ENCODE peak calls at places on chromosomes 12 and 14, in nine cellular contexts. T, I, V, U, Y, N, Z, P and R are unnamed samples.

GRCh38 chr12:44077293-44077692 is 241.4 kb downstream of the TMEM117 start:
- DNase-seq in T (no peak), I (no peak), V (no peak), U (no peak), Y (no peak), N (no peak), Z (no peak), P (no peak), R (no peak)

GRCh38 chr12:109830267-109830666 is 2.9 kb downstream of the TRPV4 start:
- DNase-seq in T (no peak), I (no peak), V (no peak), U (no peak), Y (no peak), N (no peak), Z (no peak), P (no peak), R (no peak)

GRCh38 chr14:94028450-94028826 is 2.3 kb downstream of the OTUB2 start:
- DNase-seq in T (no peak), I (no peak), V (no peak), U (no peak), Y (no peak), N (no peak), Z (peak), P (no peak), R (no peak)

GRCh38 chr12:54608786-54609185 is 20.3 kb upstream of the PPP1R1A start:
- DNase-seq in T (no peak), I (no peak), V (no peak), U (no peak), Y (no peak), N (no peak), Z (no peak), P (no peak), R (no peak)

GRCh38 chr14:71532349-71532748 is 399.9 kb upstream of the RGS6 start:
- DNase-seq in T (no peak), I (no peak), V (no peak), U (peak), Y (no peak), N (peak), Z (no peak), P (peak), R (no peak)

GRCh38 chr12:107591095-107591375 is 94.6 kb upstream of the PWP1 start:
- DNase-seq in T (no peak), I (no peak), V (no peak), U (no peak), Y (no peak), N (no peak), Z (no peak), P (no peak), R (no peak)

GRCh38 chr12:27952510-27952909 is 20.0 kb downstream of the PTHLH start:
- DNase-seq in T (no peak), I (no peak), V (no peak), U (no peak), Y (no peak), N (no peak), Z (no peak), P (no peak), R (no peak)

GRCh38 chr12:52186135-52186840 is 5.5 kb downstream of the KRT80 start:
- DNase-seq in T (no peak), I (no peak), V (no peak), U (peak), Y (no peak), N (no peak), Z (no peak), P (peak), R (no peak)

GRCh38 chr12:96258451-96258933 is 64.3 kb downstream of the ELK3 start:
- DNase-seq in T (no peak), I (peak), V (no peak), U (peak), Y (no peak), N (peak), Z (no peak), P (no peak), R (no peak)

GRCh38 chr14:56004807-56005579 is 113.2 kb upstream of the PELI2 start:
- DNase-seq in T (no peak), I (no peak), V (no peak), U (peak), Y (no peak), N (peak), Z (no peak), P (peak), R (no peak)

GRCh38 chr14:83207550-83207949 is 1673.9 kb upstream of the SEL1L start:
- DNase-seq in T (no peak), I (no peak), V (no peak), U (no peak), Y (no peak), N (no peak), Z (no peak), P (no peak), R (no peak)

GRCh38 chr12:29264424-29264823 is 115.3 kb downstream of the FAR2 start:
- DNase-seq in T (no peak), I (no peak), V (no peak), U (no peak), Y (no peak), N (no peak), Z (no peak), P (no peak), R (no peak)

GRCh38 chr12:16606201-16606849 is 363 bp upstream of the LMO3 start:
- DNase-seq in T (peak), I (no peak), V (no peak), U (no peak), Y (no peak), N (no peak), Z (no peak), P (peak), R (peak)

GRCh38 chr12:38850463-38850862 is 54.9 kb downstream of the CPNE8 start:
- DNase-seq in T (no peak), I (no peak), V (no peak), U (no peak), Y (no peak), N (no peak), Z (no peak), P (no peak), R (no peak)

GRCh38 chr12:103800252-103800771 is 40.7 kb downstream of the NT5DC3 start:
- DNase-seq in T (no peak), I (peak), V (peak), U (no peak), Y (no peak), N (no peak), Z (no peak), P (no peak), R (no peak)

GRCh38 chr14:34501997-34502396 is 37.5 kb downstream of the EAPP start:
- DNase-seq in T (no peak), I (no peak), V (no peak), U (no peak), Y (no peak), N (no peak), Z (no peak), P (no peak), R (no peak)

GRCh38 chr12:130018614-130019013 is 114.8 kb upstream of the TMEM132D start:
- DNase-seq in T (no peak), I (no peak), V (no peak), U (no peak), Y (no peak), N (no peak), Z (no peak), P (no peak), R (no peak)

GRCh38 chr14:74974364-74975058 is 19.1 kb upstream of the PGF start:
- DNase-seq in T (no peak), I (peak), V (no peak), U (no peak), Y (no peak), N (no peak), Z (no peak), P (no peak), R (no peak)

GRCh38 chr12:54421175-54421872 is 2.3 kb upstream of the ITGA5 start:
- DNase-seq in T (no peak), I (peak), V (peak), U (no peak), Y (no peak), N (no peak), Z (no peak), P (peak), R (no peak)

GRCh38 chr12:49327368-49327767 is 4.3 kb downstream of the TROAP start:
- DNase-seq in T (no peak), I (no peak), V (no peak), U (no peak), Y (no peak), N (no peak), Z (no peak), P (no peak), R (no peak)

GRCh38 chr12:70449074-70449757 is 83.1 kb downstream of the KCNMB4 start:
- DNase-seq in T (no peak), I (no peak), V (no peak), U (no peak), Y (no peak), N (no peak), Z (no peak), P (no peak), R (no peak)

GRCh38 chr12:96427269-96427729 is 27.1 kb upstream of the CDK17 start:
- DNase-seq in T (no peak), I (peak), V (peak), U (peak), Y (no peak), N (peak), Z (peak), P (peak), R (no peak)

GRCh38 chr14:103329421-103330347 is 4.4 kb upstream of the EIF5 start:
- DNase-seq in T (no peak), I (no peak), V (no peak), U (no peak), Y (no peak), N (no peak), Z (no peak), P (no peak), R (no peak)

GRCh38 chr12:31589896-31590729 is 823 bp downstream of the DENND5B start:
- DNase-seq in T (peak), I (peak), V (peak), U (no peak), Y (no peak), N (no peak), Z (no peak), P (peak), R (peak)

GRCh38 chr12:126667340-126667739 is 1599.6 kb upstream of the TMEM132C start:
- DNase-seq in T (no peak), I (no peak), V (no peak), U (no peak), Y (no peak), N (peak), Z (no peak), P (peak), R (no peak)

GRCh38 chr14:69887740-69888657 is 8.8 kb downstream of the SMOC1 start:
- DNase-seq in T (no peak), I (no peak), V (no peak), U (no peak), Y (no peak), N (no peak), Z (no peak), P (no peak), R (no peak)

GRCh38 chr12:56038022-56038665 is 3.6 kb upstream of the RPS26 start:
- DNase-seq in T (no peak), I (no peak), V (no peak), U (no peak), Y (no peak), N (no peak), Z (no peak), P (no peak), R (no peak)
- TF ChIP-seq CTCF in T (no peak), I (no peak), V (no peak), U (no peak), Y (no peak), N (no peak), Z (no peak), P (no peak), R (no peak)

DNA sequence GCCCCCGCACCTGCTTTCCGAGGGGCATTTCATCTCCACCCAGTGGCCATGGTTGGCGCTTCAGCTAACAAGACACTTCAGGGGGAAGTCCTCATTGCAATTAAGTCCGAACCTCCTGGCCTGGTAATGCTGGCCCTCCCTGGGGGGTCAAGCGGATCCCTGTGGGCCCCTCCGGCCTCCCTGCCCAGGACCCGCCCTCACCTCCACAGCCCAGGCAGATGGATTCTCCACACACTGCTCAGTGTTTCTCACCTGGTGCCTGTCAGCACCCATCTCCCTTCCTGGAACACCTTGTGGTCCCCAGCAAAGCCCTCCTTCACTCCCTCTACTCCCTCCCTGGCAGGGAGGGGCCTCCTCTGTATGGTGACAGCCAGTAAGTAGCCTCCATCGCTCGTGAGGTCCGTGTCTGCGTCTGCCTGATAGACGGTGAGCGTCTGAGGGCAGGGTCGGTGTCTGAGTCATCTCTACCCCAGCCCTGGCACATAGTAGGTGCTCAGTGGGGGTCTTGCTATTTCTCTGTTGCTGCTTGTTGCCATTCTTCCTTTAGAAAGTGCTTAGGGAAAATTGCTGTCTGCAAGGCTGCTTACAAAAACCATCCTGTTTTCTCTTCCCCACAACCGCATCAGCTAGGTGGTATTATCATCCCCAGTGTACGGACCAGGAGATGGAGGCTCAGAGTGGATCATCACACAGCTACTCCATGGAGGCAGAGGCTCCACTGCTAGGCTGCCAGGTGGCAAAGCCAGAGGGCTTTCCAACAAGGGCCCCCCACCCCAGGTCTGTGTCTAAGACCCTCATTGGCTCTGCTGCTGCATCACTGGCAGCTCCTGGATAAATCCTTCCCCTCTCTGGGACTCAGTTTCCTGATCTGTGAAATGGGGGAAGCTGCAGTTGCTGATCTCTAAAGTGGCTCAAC is 39.7 kb upstream of the EML1 start:
- DNase-seq in T (no peak), I (no peak), V (no peak), U (no peak), Y (no peak), N (no peak), Z (no peak), P (no peak), R (no peak)
- TF ChIP-seq CTCF in T (no peak), I (no peak), V (no peak), U (peak), Y (no peak), N (peak), Z (no peak), P (peak), R (no peak)

GRCh38 chr12:3269594-3269993 is 192.4 kb downstream of the TSPAN9 start:
- DNase-seq in T (no peak), I (no peak), V (no peak), U (no peak), Y (no peak), N (no peak), Z (no peak), P (no peak), R (no peak)
- TF ChIP-seq CTCF in T (no peak), I (no peak), V (no peak), U (peak), Y (no peak), N (no peak), Z (no peak), P (peak), R (no peak)

DNA sequence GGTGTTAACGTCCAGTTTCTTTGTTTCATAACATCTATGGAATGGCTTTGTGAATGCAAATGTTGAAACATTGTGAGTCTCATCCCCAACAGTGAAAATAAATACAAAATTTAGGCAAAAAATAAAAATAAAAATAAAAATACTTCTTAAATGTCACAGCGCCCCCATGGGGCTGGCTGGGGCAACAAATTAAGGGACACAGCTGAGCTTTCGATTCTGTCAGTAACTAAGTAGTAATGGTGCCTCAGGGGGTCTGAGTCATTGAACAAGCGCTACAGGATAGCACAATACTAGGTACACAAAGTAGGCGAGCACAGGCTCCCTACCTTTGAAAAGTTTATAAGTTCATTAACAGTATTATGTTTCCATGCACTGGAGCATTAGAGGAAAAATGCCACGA is 667.3 kb downstream of the DIO2 start:
- DNase-seq in T (no peak), I (no peak), V (no peak), U (no peak), Y (no peak), N (no peak), Z (peak), P (peak), R (no peak)
- TF ChIP-seq CTCF in T (peak), I (no peak), V (no peak), U (peak), Y (peak), N (peak), Z (peak), P (peak), R (peak)

DNA sequence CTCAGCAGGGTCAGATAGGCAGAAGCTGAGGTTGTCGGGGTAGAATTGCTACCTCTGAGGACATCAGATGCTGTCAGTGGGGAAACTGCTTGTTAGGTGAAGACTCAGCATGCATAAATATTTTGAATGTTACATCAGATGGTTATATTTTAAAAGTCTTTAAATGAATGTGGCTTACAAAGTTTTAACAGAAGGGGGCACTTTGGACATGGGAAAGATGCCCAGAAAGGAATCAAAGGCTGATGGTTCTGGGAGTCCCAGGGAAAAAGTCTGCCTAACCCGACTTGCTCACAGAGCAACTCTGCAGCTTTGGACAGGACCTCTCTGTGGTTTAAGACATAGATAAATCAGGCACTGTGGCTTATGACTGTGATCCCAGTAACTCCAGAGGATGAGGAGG is 474.8 kb downstream of the ATP23 start:
- DNase-seq in T (no peak), I (no peak), V (no peak), U (peak), Y (no peak), N (peak), Z (no peak), P (peak), R (no peak)
- TF ChIP-seq CTCF in T (no peak), I (no peak), V (no peak), U (peak), Y (no peak), N (peak), Z (no peak), P (peak), R (no peak)

GRCh38 chr12:65684906-65685305 is 139.4 kb upstream of the HMGA2 start:
- DNase-seq in T (no peak), I (no peak), V (no peak), U (no peak), Y (no peak), N (no peak), Z (no peak), P (no peak), R (no peak)

GRCh38 chr12:65689508-65689907 is 134.8 kb upstream of the HMGA2 start:
- DNase-seq in T (no peak), I (no peak), V (no peak), U (no peak), Y (no peak), N (no peak), Z (no peak), P (no peak), R (no peak)

GRCh38 chr12:65682145-65682544 is 142.1 kb upstream of the HMGA2 start:
- DNase-seq in T (no peak), I (no peak), V (no peak), U (no peak), Y (no peak), N (no peak), Z (no peak), P (no peak), R (no peak)

GRCh38 chr12:65681226-65681625 is 143.1 kb upstream of the HMGA2 start:
- DNase-seq in T (no peak), I (no peak), V (no peak), U (no peak), Y (no peak), N (no peak), Z (no peak), P (no peak), R (no peak)

GRCh38 chr12:65685514-65685913 is 138.8 kb upstream of the HMGA2 start:
- DNase-seq in T (no peak), I (no peak), V (no peak), U (no peak), Y (no peak), N (peak), Z (no peak), P (peak), R (no peak)
- TF ChIP-seq CTCF in T (peak), I (peak), V (no peak), U (peak), Y (peak), N (peak), Z (peak), P (peak), R (peak)